ENCODE peak calls at places on chromosomes 6 and 20, in four cellular contexts. One of them, this sample, is unnamed.

GRCh38 chr20:61951695-61952533 is 113.8 kb downstream of the TAF4 start:
- ATAC-seq in activated CD8-positive, alpha-beta T cell treated with anti-CD3 and anti-CD28 coated beads, Interleukin-2, amount 10 ng/mL, durations not matched to agents 7 days and 5 days: no peak
- ATAC-seq in sciatic nerve: no peak
- ATAC-seq in T-cell: no peak
- ATAC-seq in this sample: no peak

GRCh38 chr6:105678516-105678915 is 275.6 kb upstream of the PREP start:
- ATAC-seq in activated CD8-positive, alpha-beta T cell treated with anti-CD3 and anti-CD28 coated beads, Interleukin-2, amount 10 ng/mL, durations not matched to agents 7 days and 5 days: no peak
- ATAC-seq in sciatic nerve: no peak
- ATAC-seq in T-cell: no peak
- ATAC-seq in this sample: no peak

GRCh38 chr6:7236312-7237209 is 76.4 kb downstream of the SSR1 start:
- ATAC-seq in sciatic nerve: peak; percentile 44
- ATAC-seq in activated CD8-positive, alpha-beta T cell treated with anti-CD3 and anti-CD28 coated beads, Interleukin-2, amount 10 ng/mL, durations not matched to agents 7 days and 5 days: no peak
- ATAC-seq in T-cell: no peak
- ATAC-seq in this sample: no peak

GRCh38 chr6:46014054-46014453 is 1.6 kb downstream of the CLIC5 start:
- ATAC-seq in activated CD8-positive, alpha-beta T cell treated with anti-CD3 and anti-CD28 coated beads, Interleukin-2, amount 10 ng/mL, durations not matched to agents 7 days and 5 days: no peak
- ATAC-seq in T-cell: peak; percentile 55
- ATAC-seq in sciatic nerve: no peak
- ATAC-seq in this sample: no peak

GRCh38 chr20:38001173-38001875 is 31.9 kb downstream of the TTI1 start:
- ATAC-seq in sciatic nerve: no peak
- ATAC-seq in T-cell: no peak
- ATAC-seq in activated CD8-positive, alpha-beta T cell treated with anti-CD3 and anti-CD28 coated beads, Interleukin-2, amount 10 ng/mL, durations not matched to agents 7 days and 5 days: no peak
- ATAC-seq in this sample: peak; percentile 88

GRCh38 chr6:74137910-74138309 is 441.9 kb downstream of the CD109 start:
- ATAC-seq in T-cell: no peak
- ATAC-seq in sciatic nerve: no peak
- ATAC-seq in activated CD8-positive, alpha-beta T cell treated with anti-CD3 and anti-CD28 coated beads, Interleukin-2, amount 10 ng/mL, durations not matched to agents 7 days and 5 days: no peak
- ATAC-seq in this sample: no peak

GRCh38 chr20:49945701-49946477 is 9.7 kb downstream of the RNF114 start:
- ATAC-seq in sciatic nerve: no peak
- ATAC-seq in T-cell: no peak
- ATAC-seq in activated CD8-positive, alpha-beta T cell treated with anti-CD3 and anti-CD28 coated beads, Interleukin-2, amount 10 ng/mL, durations not matched to agents 7 days and 5 days: no peak
- ATAC-seq in this sample: no peak

GRCh38 chr6:45830441-45831139 is 185.1 kb downstream of the CLIC5 start:
- ATAC-seq in activated CD8-positive, alpha-beta T cell treated with anti-CD3 and anti-CD28 coated beads, Interleukin-2, amount 10 ng/mL, durations not matched to agents 7 days and 5 days: peak; percentile 84
- ATAC-seq in sciatic nerve: no peak
- ATAC-seq in T-cell: peak; percentile 47
- ATAC-seq in this sample: peak; percentile 34

GRCh38 chr6:131779304-131779703 is 28.5 kb upstream of the ENPP1 start:
- ATAC-seq in T-cell: no peak
- ATAC-seq in sciatic nerve: peak; percentile 38
- ATAC-seq in activated CD8-positive, alpha-beta T cell treated with anti-CD3 and anti-CD28 coated beads, Interleukin-2, amount 10 ng/mL, durations not matched to agents 7 days and 5 days: no peak
- ATAC-seq in this sample: no peak

GRCh38 chr6:110317189-110317588 is 41.0 kb downstream of the METTL24 start:
- ATAC-seq in sciatic nerve: no peak
- ATAC-seq in T-cell: no peak
- ATAC-seq in activated CD8-positive, alpha-beta T cell treated with anti-CD3 and anti-CD28 coated beads, Interleukin-2, amount 10 ng/mL, durations not matched to agents 7 days and 5 days: no peak
- ATAC-seq in this sample: no peak

GRCh38 chr6:131644921-131645320 is 7.8 kb downstream of the ENPP3 start:
- ATAC-seq in activated CD8-positive, alpha-beta T cell treated with anti-CD3 and anti-CD28 coated beads, Interleukin-2, amount 10 ng/mL, durations not matched to agents 7 days and 5 days: no peak
- ATAC-seq in T-cell: no peak
- ATAC-seq in sciatic nerve: no peak
- ATAC-seq in this sample: no peak

GRCh38 chr20:46012926-46013825 is 4.5 kb downstream of the MMP9 start:
- ATAC-seq in sciatic nerve: no peak
- ATAC-seq in activated CD8-positive, alpha-beta T cell treated with anti-CD3 and anti-CD28 coated beads, Interleukin-2, amount 10 ng/mL, durations not matched to agents 7 days and 5 days: no peak
- ATAC-seq in T-cell: no peak
- ATAC-seq in this sample: no peak

GRCh38 chr20:57422254-57422653 is 31.1 kb downstream of the RBM38 start:
- ATAC-seq in T-cell: no peak
- ATAC-seq in sciatic nerve: no peak
- ATAC-seq in activated CD8-positive, alpha-beta T cell treated with anti-CD3 and anti-CD28 coated beads, Interleukin-2, amount 10 ng/mL, durations not matched to agents 7 days and 5 days: no peak
- ATAC-seq in this sample: no peak

GRCh38 chr6:133052465-133052864 is 188.7 kb upstream of the EYA4 start:
- ATAC-seq in activated CD8-positive, alpha-beta T cell treated with anti-CD3 and anti-CD28 coated beads, Interleukin-2, amount 10 ng/mL, durations not matched to agents 7 days and 5 days: no peak
- ATAC-seq in sciatic nerve: no peak
- ATAC-seq in T-cell: no peak
- ATAC-seq in this sample: no peak

GRCh38 chr6:135909737-135910387 is 58.4 kb downstream of the PDE7B start:
- ATAC-seq in sciatic nerve: peak; percentile 30
- ATAC-seq in T-cell: peak; percentile 87
- ATAC-seq in activated CD8-positive, alpha-beta T cell treated with anti-CD3 and anti-CD28 coated beads, Interleukin-2, amount 10 ng/mL, durations not matched to agents 7 days and 5 days: peak; percentile 96
- ATAC-seq in this sample: peak; percentile 72

GRCh38 chr6:122839477-122839876 is 50.4 kb downstream of the SMPDL3A start:
- ATAC-seq in sciatic nerve: peak; percentile 71
- ATAC-seq in T-cell: peak; percentile 49
- ATAC-seq in activated CD8-positive, alpha-beta T cell treated with anti-CD3 and anti-CD28 coated beads, Interleukin-2, amount 10 ng/mL, durations not matched to agents 7 days and 5 days: peak; percentile 60
- ATAC-seq in this sample: peak; percentile 95

GRCh38 chr20:47412073-47412472 is 55.6 kb upstream of the ZMYND8 start:
- ATAC-seq in T-cell: no peak
- ATAC-seq in activated CD8-positive, alpha-beta T cell treated with anti-CD3 and anti-CD28 coated beads, Interleukin-2, amount 10 ng/mL, durations not matched to agents 7 days and 5 days: no peak
- ATAC-seq in sciatic nerve: no peak
- ATAC-seq in this sample: no peak

GRCh38 chr6:35731414-35731735 is 5.5 kb upstream of the ARMC12 start:
- ATAC-seq in sciatic nerve: peak; percentile 66
- ATAC-seq in activated CD8-positive, alpha-beta T cell treated with anti-CD3 and anti-CD28 coated beads, Interleukin-2, amount 10 ng/mL, durations not matched to agents 7 days and 5 days: peak; percentile 48
- ATAC-seq in T-cell: peak; percentile 61
- ATAC-seq in this sample: peak; percentile 66

GRCh38 chr6:108750801-108751200 is 97.4 kb upstream of the ARMC2 start:
- ATAC-seq in sciatic nerve: peak; percentile 22
- ATAC-seq in T-cell: no peak
- ATAC-seq in activated CD8-positive, alpha-beta T cell treated with anti-CD3 and anti-CD28 coated beads, Interleukin-2, amount 10 ng/mL, durations not matched to agents 7 days and 5 days: no peak
- ATAC-seq in this sample: no peak

GRCh38 chr6:132749111-132749510 is 8.6 kb downstream of the VNN2 start:
- ATAC-seq in sciatic nerve: peak; percentile 36
- ATAC-seq in activated CD8-positive, alpha-beta T cell treated with anti-CD3 and anti-CD28 coated beads, Interleukin-2, amount 10 ng/mL, durations not matched to agents 7 days and 5 days: no peak
- ATAC-seq in T-cell: no peak
- ATAC-seq in this sample: no peak

GRCh38 chr6:364609-365540 is 26.7 kb upstream of the IRF4 start:
- ATAC-seq in activated CD8-positive, alpha-beta T cell treated with anti-CD3 and anti-CD28 coated beads, Interleukin-2, amount 10 ng/mL, durations not matched to agents 7 days and 5 days: no peak
- ATAC-seq in sciatic nerve: peak; percentile 30
- ATAC-seq in T-cell: no peak
- ATAC-seq in this sample: no peak

GRCh38 chr6:158387036-158387435 is 74.8 kb downstream of the TULP4 start:
- ATAC-seq in T-cell: no peak
- ATAC-seq in sciatic nerve: no peak
- ATAC-seq in activated CD8-positive, alpha-beta T cell treated with anti-CD3 and anti-CD28 coated beads, Interleukin-2, amount 10 ng/mL, durations not matched to agents 7 days and 5 days: peak; percentile 27
- ATAC-seq in this sample: no peak

GRCh38 chr20:18001131-18001921 is 32.5 kb downstream of the MGME1 start:
- ATAC-seq in activated CD8-positive, alpha-beta T cell treated with anti-CD3 and anti-CD28 coated beads, Interleukin-2, amount 10 ng/mL, durations not matched to agents 7 days and 5 days: no peak
- ATAC-seq in sciatic nerve: peak; percentile 97
- ATAC-seq in T-cell: no peak
- ATAC-seq in this sample: no peak

GRCh38 chr6:69286341-69286740 is 510.5 kb downstream of the LMBRD1 start:
- ATAC-seq in activated CD8-positive, alpha-beta T cell treated with anti-CD3 and anti-CD28 coated beads, Interleukin-2, amount 10 ng/mL, durations not matched to agents 7 days and 5 days: no peak
- ATAC-seq in T-cell: no peak
- ATAC-seq in sciatic nerve: no peak
- ATAC-seq in this sample: no peak

GRCh38 chr20:62320581-62321354 is 18.0 kb downstream of the ADRM1 start:
- ATAC-seq in activated CD8-positive, alpha-beta T cell treated with anti-CD3 and anti-CD28 coated beads, Interleukin-2, amount 10 ng/mL, durations not matched to agents 7 days and 5 days: peak; percentile 17
- ATAC-seq in sciatic nerve: peak; percentile 7
- ATAC-seq in T-cell: no peak
- ATAC-seq in this sample: peak; percentile 17

GRCh38 chr20:21503345-21503744 is 10.5 kb downstream of the NKX2-2 start:
- ATAC-seq in sciatic nerve: no peak
- ATAC-seq in activated CD8-positive, alpha-beta T cell treated with anti-CD3 and anti-CD28 coated beads, Interleukin-2, amount 10 ng/mL, durations not matched to agents 7 days and 5 days: no peak
- ATAC-seq in T-cell: no peak
- ATAC-seq in this sample: no peak

GRCh38 chr20:49028684-49029083 is 17.4 kb upstream of the CSE1L start:
- ATAC-seq in T-cell: no peak
- ATAC-seq in activated CD8-positive, alpha-beta T cell treated with anti-CD3 and anti-CD28 coated beads, Interleukin-2, amount 10 ng/mL, durations not matched to agents 7 days and 5 days: peak; percentile 60
- ATAC-seq in sciatic nerve: no peak
- ATAC-seq in this sample: peak; percentile 94

GRCh38 chr20:52031574-52032303 is 159.8 kb downstream of the ZFP64 start:
- ATAC-seq in T-cell: peak; percentile 77
- ATAC-seq in activated CD8-positive, alpha-beta T cell treated with anti-CD3 and anti-CD28 coated beads, Interleukin-2, amount 10 ng/mL, durations not matched to agents 7 days and 5 days: no peak
- ATAC-seq in sciatic nerve: peak; percentile 39
- ATAC-seq in this sample: peak; percentile 88

GRCh38 chr6:16305246-16305725 is 66.9 kb downstream of the GMPR start:
- ATAC-seq in T-cell: no peak
- ATAC-seq in sciatic nerve: no peak
- ATAC-seq in activated CD8-positive, alpha-beta T cell treated with anti-CD3 and anti-CD28 coated beads, Interleukin-2, amount 10 ng/mL, durations not matched to agents 7 days and 5 days: no peak
- ATAC-seq in this sample: no peak

GRCh38 chr20:59170406-59171349 is 7.1 kb downstream of the ZNF831 start:
- ATAC-seq in T-cell: no peak
- ATAC-seq in activated CD8-positive, alpha-beta T cell treated with anti-CD3 and anti-CD28 coated beads, Interleukin-2, amount 10 ng/mL, durations not matched to agents 7 days and 5 days: no peak
- ATAC-seq in sciatic nerve: no peak
- ATAC-seq in this sample: no peak